ENCODE peak calls at places on chromosomes 7 and 10, in ten cellular contexts. I, U, R, Q, H, B, E, M, N and D are unnamed samples.

GRCh38 chr10:95415631-95416031 is 124.8 kb upstream of the PDLIM1 start:
- DNase-seq in I (peak), U (no peak), R (no peak), Q (no peak), H (peak), B (no peak), E (no peak), M (no peak), N (no peak), D (no peak)

GRCh38 chr7:114949227-114949626 is 27.3 kb downstream of the MDFIC start:
- DNase-seq in I (no peak), U (no peak), R (no peak), Q (no peak), H (no peak), B (no peak), E (no peak), M (no peak), N (no peak), D (no peak)

GRCh38 chr7:31111109-31111451 is 59.0 kb downstream of the ADCYAP1R1 start:
- DNase-seq in I (no peak), U (no peak), R (no peak), Q (no peak), H (no peak), B (no peak), E (no peak), M (no peak), N (no peak), D (no peak)

GRCh38 chr7:114759347-114760062 is 162.4 kb upstream of the MDFIC start:
- DNase-seq in I (no peak), U (no peak), R (no peak), Q (peak), H (no peak), B (no peak), E (no peak), M (no peak), N (no peak), D (no peak)

GRCh38 chr7:110090113-110090820 is 1000.7 kb upstream of the LRRN3 start:
- DNase-seq in I (no peak), U (no peak), R (no peak), Q (peak), H (no peak), B (no peak), E (peak), M (peak), N (no peak), D (peak)

GRCh38 chr7:137961200-137962177 is 40.4 kb downstream of the CREB3L2 start:
- DNase-seq in I (no peak), U (no peak), R (no peak), Q (peak), H (peak), B (no peak), E (no peak), M (no peak), N (peak), D (peak)

GRCh38 chr7:90771281-90771680 is 175.2 kb downstream of the CDK14 start:
- DNase-seq in I (no peak), U (no peak), R (no peak), Q (peak), H (no peak), B (no peak), E (no peak), M (no peak), N (no peak), D (no peak)

GRCh38 chr7:34463830-34464229 is 194.2 kb upstream of the NPSR1 start:
- DNase-seq in I (no peak), U (no peak), R (no peak), Q (no peak), H (no peak), B (no peak), E (no peak), M (no peak), N (no peak), D (no peak)

GRCh38 chr7:105600720-105601550 is 19.6 kb upstream of the EFCAB10 start:
- DNase-seq in I (no peak), U (no peak), R (no peak), Q (no peak), H (no peak), B (no peak), E (no peak), M (no peak), N (no peak), D (no peak)

GRCh38 chr7:157483971-157484410 is 147.2 kb downstream of the DNAJB6 start:
- DNase-seq in I (no peak), U (no peak), R (no peak), Q (no peak), H (no peak), B (no peak), E (peak), M (no peak), N (no peak), D (no peak)

GRCh38 chr10:71083457-71083975 is 128.9 kb upstream of the UNC5B start:
- DNase-seq in I (no peak), U (no peak), R (no peak), Q (no peak), H (no peak), B (no peak), E (peak), M (peak), N (no peak), D (no peak)

GRCh38 chr10:124279882-124280281 is 138.8 kb downstream of the OAT start:
- DNase-seq in I (no peak), U (no peak), R (no peak), Q (no peak), H (no peak), B (no peak), E (peak), M (no peak), N (no peak), D (no peak)

GRCh38 chr7:25933921-25934320 is 218.1 kb upstream of the NFE2L3 start:
- DNase-seq in I (no peak), U (no peak), R (no peak), Q (no peak), H (no peak), B (no peak), E (no peak), M (no peak), N (no peak), D (no peak)

GRCh38 chr10:44974628-44975431 is 3.8 kb downstream of the DEPP1 start:
- DNase-seq in I (peak), U (no peak), R (peak), Q (no peak), H (peak), B (peak), E (peak), M (peak), N (peak), D (peak)

GRCh38 chr7:129256221-129256620 is 31.4 kb downstream of the AHCYL2 start:
- DNase-seq in I (no peak), U (no peak), R (no peak), Q (no peak), H (no peak), B (no peak), E (no peak), M (no peak), N (no peak), D (no peak)

GRCh38 chr10:43585046-43585445 is 10.6 kb upstream of the ZNF239 start:
- DNase-seq in I (no peak), U (no peak), R (no peak), Q (peak), H (no peak), B (no peak), E (no peak), M (no peak), N (no peak), D (no peak)

GRCh38 chr10:43384252-43385221 is 13.1 kb downstream of the FXYD4 start:
- DNase-seq in I (no peak), U (no peak), R (no peak), Q (no peak), H (no peak), B (no peak), E (peak), M (no peak), N (no peak), D (no peak)

GRCh38 chr10:74107391-74107790 is 43.2 kb downstream of the AP3M1 start:
- DNase-seq in I (no peak), U (no peak), R (no peak), Q (no peak), H (no peak), B (no peak), E (no peak), M (no peak), N (no peak), D (no peak)
- TF ChIP-seq POLR2A in I (no peak), U (no peak), R (no peak), Q (no peak), H (no peak), B (no peak), E (no peak), M (no peak), N (no peak), D (no peak)

GRCh38 chr7:95501261-95501816 is 15.6 kb downstream of the ASB4 start:
- DNase-seq in I (no peak), U (no peak), R (no peak), Q (no peak), H (no peak), B (no peak), E (no peak), M (no peak), N (no peak), D (no peak)
- TF ChIP-seq POLR2A in I (no peak), U (no peak), R (no peak), Q (no peak), H (no peak), B (no peak), E (no peak), M (no peak), N (no peak), D (no peak)

GRCh38 chr7:48087349-48087748 is 1.7 kb upstream of the UPP1 start:
- DNase-seq in I (no peak), U (no peak), R (no peak), Q (peak), H (no peak), B (no peak), E (no peak), M (no peak), N (no peak), D (no peak)
- TF ChIP-seq POLR2A in I (no peak), U (no peak), R (no peak), Q (peak), H (no peak), B (no peak), E (no peak), M (no peak), N (no peak), D (no peak)

GRCh38 chr10:79184141-79184625 is 115.4 kb downstream of the ZMIZ1 start:
- DNase-seq in I (peak), U (no peak), R (peak), Q (peak), H (no peak), B (no peak), E (no peak), M (peak), N (no peak), D (no peak)
- TF ChIP-seq POLR2A in I (peak), U (no peak), R (no peak), Q (no peak), H (no peak), B (no peak), E (no peak), M (peak), N (no peak), D (no peak)

GRCh38 chr7:44065431-44066110 is at the start of gene PGAM2:
- DNase-seq in I (peak), U (no peak), R (no peak), Q (no peak), H (peak), B (no peak), E (peak), M (peak), N (no peak), D (no peak)
- TF ChIP-seq POLR2A in I (no peak), U (no peak), R (peak), Q (no peak), H (no peak), B (no peak), E (no peak), M (no peak), N (no peak), D (no peak)